ENCODE peak calls at places on chromosome 4, in five cellular contexts. F is GM12878, V is HL-60, L is K562, R is H1. W is an unnamed sample.

GRCh38 chr4:3364634-3365314 is 72.0 kb downstream of the RGS12 start:
- DNase-seq in F (no peak), V (no peak), L (no peak), R (no peak), W (peak)

GRCh38 chr4:18568600-18568999 is 547.0 kb upstream of the LCORL start:
- DNase-seq in F (no peak), V (no peak), L (no peak), R (no peak), W (no peak)

GRCh38 chr4:175422331-175422730 is 389.7 kb downstream of the GPM6A start:
- DNase-seq in F (no peak), V (no peak), L (no peak), R (no peak), W (no peak)

GRCh38 chr4:15753786-15754185 is 24.3 kb upstream of the CD38 start:
- DNase-seq in F (no peak), V (no peak), L (no peak), R (no peak), W (no peak)

GRCh38 chr4:134906404-134907023 is 704.9 kb upstream of the PABPC4L start:
- DNase-seq in F (no peak), V (no peak), L (no peak), R (no peak), W (peak)

GRCh38 chr4:91118597-91118996 is 991.4 kb downstream of the CCSER1 start:
- DNase-seq in F (no peak), V (no peak), L (no peak), R (no peak), W (no peak)

GRCh38 chr4:57945298-57945697 is 835.1 kb upstream of the IGFBP7 start:
- DNase-seq in F (no peak), V (no peak), L (no peak), R (no peak), W (no peak)

GRCh38 chr4:14902337-14902736 is 99.9 kb upstream of the CPEB2 start:
- DNase-seq in F (no peak), V (no peak), L (no peak), R (no peak), W (no peak)

GRCh38 chr4:70936200-70936787 is 34.1 kb downstream of the MOB1B start:
- DNase-seq in F (no peak), V (no peak), L (no peak), R (no peak), W (no peak)

GRCh38 chr4:152935138-152935537 is 985 bp upstream of the FHDC1 start:
- DNase-seq in F (no peak), V (peak), L (peak), R (no peak), W (no peak)

GRCh38 chr4:164252286-164252685 is 501.6 kb upstream of the SMIM31 start:
- DNase-seq in F (no peak), V (no peak), L (no peak), R (peak), W (no peak)

GRCh38 chr4:78410651-78411050 is 140.9 kb upstream of the ANXA3 start:
- DNase-seq in F (no peak), V (no peak), L (no peak), R (no peak), W (no peak)

GRCh38 chr4:140061194-140061593 is 92.8 kb downstream of the MAML3 start:
- DNase-seq in F (no peak), V (no peak), L (no peak), R (no peak), W (no peak)

GRCh38 chr4:177546745-177547144 is 104.5 kb upstream of the AGA start:
- DNase-seq in F (no peak), V (no peak), L (no peak), R (no peak), W (no peak)

GRCh38 chr4:162061214-162061613 is 102.6 kb downstream of the FSTL5 start:
- DNase-seq in F (no peak), V (no peak), L (no peak), R (peak), W (no peak)

GRCh38 chr4:80781436-80781835 is 249.1 kb upstream of the BMP3 start:
- DNase-seq in F (no peak), V (no peak), L (no peak), R (no peak), W (no peak)

GRCh38 chr4:13537011-13537831 is 7.1 kb downstream of the NKX3-2 start:
- DNase-seq in F (no peak), V (peak), L (no peak), R (no peak), W (peak)

GRCh38 chr4:65954416-65954815 is 284.1 kb upstream of the EPHA5 start:
- DNase-seq in F (no peak), V (no peak), L (no peak), R (no peak), W (no peak)

GRCh38 chr4:39697740-39698423 is at the start of gene UBE2K:
- DNase-seq in F (no peak), V (peak), L (peak), R (peak), W (peak)

GRCh38 chr4:38531126-38531737 is 132.8 kb upstream of the KLF3 start:
- DNase-seq in F (no peak), V (no peak), L (peak), R (no peak), W (peak)

GRCh38 chr4:94976371-94977011 is 218.7 kb downstream of the BMPR1B start:
- DNase-seq in F (no peak), V (no peak), L (no peak), R (no peak), W (no peak)

GRCh38 chr4:10773656-10774055 is 89.1 kb upstream of the CLNK start:
- DNase-seq in F (no peak), V (no peak), L (no peak), R (no peak), W (no peak)

GRCh38 chr4:157821814-157822213 is 351.0 kb downstream of the GASK1B start:
- DNase-seq in F (no peak), V (no peak), L (no peak), R (no peak), W (no peak)
- TF ChIP-seq GABPA in F (no peak), V (no peak), L (no peak), R (no peak), W (no peak)

GRCh38 chr4:4457803-4458550 is 71.1 kb downstream of the NSG1 start:
- DNase-seq in F (no peak), V (no peak), L (no peak), R (no peak), W (no peak)
- TF ChIP-seq GABPA in F (no peak), V (no peak), L (no peak), R (no peak), W (no peak)

GRCh38 chr4:121054373-121054772 is 18.0 kb downstream of the NDNF start:
- DNase-seq in F (no peak), V (no peak), L (no peak), R (no peak), W (no peak)

GRCh38 chr4:121050251-121050650 is 22.1 kb downstream of the NDNF start:
- DNase-seq in F (no peak), V (no peak), L (no peak), R (no peak), W (no peak)

GRCh38 chr4:121049072-121049599 is 23.2 kb downstream of the NDNF start:
- DNase-seq in F (no peak), V (no peak), L (no peak), R (no peak), W (no peak)

GRCh38 chr4:121057466-121057911 is 14.8 kb downstream of the NDNF start:
- DNase-seq in F (no peak), V (no peak), L (no peak), R (no peak), W (peak)

GRCh38 chr4:121053601-121054143 is 18.7 kb downstream of the NDNF start:
- DNase-seq in F (no peak), V (no peak), L (no peak), R (no peak), W (no peak)
- TF ChIP-seq GABPA in F (no peak), V (no peak), L (no peak), R (no peak), W (no peak)

GRCh38 chr4:122932763-122933162 is 10.4 kb upstream of the NUDT6 start:
- DNase-seq in F (no peak), V (no peak), L (no peak), R (no peak), W (no peak)

GRCh38 chr4:122928930-122929329 is 6.5 kb upstream of the NUDT6 start:
- DNase-seq in F (no peak), V (no peak), L (no peak), R (no peak), W (no peak)

DNA sequence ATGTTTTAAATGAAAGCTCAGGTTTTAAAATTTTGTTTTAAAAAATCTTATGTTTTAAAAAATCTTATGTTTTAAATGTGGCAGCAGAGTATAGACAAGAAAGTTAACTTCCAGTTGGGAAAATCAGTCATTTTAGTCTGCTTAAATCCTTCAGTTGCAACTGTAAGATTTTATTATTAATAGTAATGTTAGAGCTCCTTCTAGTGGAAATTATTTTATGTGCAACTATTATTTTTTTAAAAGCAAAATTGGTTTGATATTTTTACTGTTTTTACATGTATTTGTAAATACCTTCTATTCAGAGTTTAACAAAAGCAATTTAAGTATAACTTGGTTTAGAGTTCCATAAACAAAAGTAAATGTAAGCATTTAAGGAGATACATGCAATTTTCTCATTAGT is 8.5 kb upstream of the NUDT6 start:
- DNase-seq in F (no peak), V (no peak), L (no peak), R (no peak), W (no peak)
- TF ChIP-seq GABPA in F (no peak), V (no peak), L (no peak), R (no peak), W (no peak)

DNA sequence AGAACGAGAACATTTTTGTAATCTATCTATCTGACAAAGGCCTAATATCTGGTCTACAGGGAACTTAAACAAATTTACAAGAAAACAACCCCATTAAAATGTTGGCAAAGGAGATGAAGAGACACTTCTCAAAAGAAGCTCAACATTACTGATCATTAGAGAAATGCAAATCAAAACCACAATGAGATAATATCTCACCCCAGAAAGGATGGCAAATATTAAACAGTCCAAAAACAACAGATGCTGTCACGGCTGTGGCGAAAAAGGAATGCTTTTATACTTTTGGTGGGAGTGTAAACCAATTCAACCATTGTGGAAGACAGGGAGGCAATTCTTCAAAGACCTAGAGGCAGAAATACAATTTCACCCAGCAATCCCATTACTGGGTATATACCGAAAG is 2284.8 kb downstream of the ARAP2 start:
- DNase-seq in F (no peak), V (no peak), L (no peak), R (no peak), W (no peak)
- TF ChIP-seq GABPA in F (no peak), V (no peak), L (no peak), R (no peak), W (no peak)

GRCh38 chr4:98745372-98745771 is 87.0 kb upstream of the TSPAN5 start:
- DNase-seq in F (no peak), V (peak), L (peak), R (no peak), W (peak)
- TF ChIP-seq GABPA in F (no peak), V (no peak), L (no peak), R (no peak), W (no peak)

GRCh38 chr4:114435118-114435517 is 163.5 kb upstream of the UGT8 start:
- DNase-seq in F (no peak), V (no peak), L (no peak), R (no peak), W (no peak)
- TF ChIP-seq GABPA in F (no peak), V (no peak), L (no peak), R (no peak), W (no peak)

DNA sequence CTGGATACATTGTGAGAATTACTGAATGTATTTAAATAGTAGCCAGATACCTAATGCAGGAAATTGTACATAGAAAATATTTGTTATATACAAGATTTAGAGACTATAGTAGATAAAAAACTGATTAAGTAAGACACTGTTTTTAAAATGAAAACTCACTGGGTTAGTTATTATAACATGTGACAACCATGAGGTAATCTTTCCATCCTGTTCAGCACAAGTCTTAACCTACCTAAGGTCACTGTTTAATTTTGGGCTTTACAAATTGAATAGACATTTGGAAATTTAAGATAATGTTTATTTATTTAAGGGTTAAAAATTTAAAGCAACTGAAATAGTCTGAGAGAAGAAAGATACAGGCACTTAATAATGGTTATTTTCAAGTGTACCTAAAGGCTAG is 102.1 kb downstream of the STIM2 start:
- DNase-seq in F (no peak), V (no peak), L (no peak), R (no peak), W (no peak)
- TF ChIP-seq GABPA in F (no peak), V (no peak), L (no peak), R (no peak), W (no peak)

DNA sequence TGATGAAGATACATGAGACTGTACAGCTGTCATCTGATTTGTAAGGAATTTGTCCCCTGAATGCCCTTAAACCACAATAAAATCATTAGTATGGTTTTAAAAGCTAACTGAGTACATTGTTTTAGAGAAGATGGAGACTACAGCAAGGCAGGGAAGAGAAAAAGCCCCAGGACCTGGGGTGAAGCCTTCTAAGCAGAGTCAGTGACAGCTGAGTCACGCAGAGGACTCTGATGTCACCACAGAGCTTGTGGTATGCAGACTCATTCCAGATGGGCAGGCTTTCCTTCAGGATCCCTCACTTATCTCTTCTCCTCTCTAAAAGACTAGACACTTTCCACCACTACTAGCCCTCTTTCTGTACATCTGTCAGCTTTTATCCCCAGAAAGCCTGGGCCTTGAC is 97.1 kb upstream of the ATOH1 start:
- DNase-seq in F (no peak), V (no peak), L (no peak), R (no peak), W (peak)
- TF ChIP-seq GABPA in F (no peak), V (no peak), L (no peak), R (no peak), W (no peak)

W was measured in SK-N-SH.